ENCODE peak calls at places on chromosome 9, in seven cellular contexts. X is stomach, C is endothelial cell of umbilical vein, L is ovary, Q is heart left ventricle, W is H54, Z is Peyer's patch. G is an unnamed sample.

GRCh38 chr9:37197158-37198033 is 77.0 kb downstream of the ZCCHC7 start:
- DNase-seq in X (no peak), C (peak; percentile 82), L (no peak), Q (no peak), W (no peak), Z (peak; percentile 54), G (peak; percentile 92)

GRCh38 chr9:88628811-88629210 is 93.8 kb downstream of the NXNL2 start:
- DNase-seq in X (no peak), C (no peak), L (no peak), Q (no peak), W (no peak), Z (no peak), G (no peak)

GRCh38 chr9:86907346-86907745 is 40.0 kb downstream of the GAS1 start:
- DNase-seq in X (no peak), C (no peak), L (no peak), Q (no peak), W (no peak), Z (no peak), G (no peak)

GRCh38 chr9:36976371-36977030 is 57.6 kb downstream of the PAX5 start:
- DNase-seq in X (no peak), C (no peak), L (no peak), Q (peak; percentile 9), W (peak; percentile 68), Z (no peak), G (no peak)

GRCh38 chr9:127345566-127345965 is 51.4 kb upstream of the SLC2A8 start:
- DNase-seq in X (no peak), C (no peak), L (no peak), Q (no peak), W (no peak), Z (no peak), G (no peak)

GRCh38 chr9:16221350-16221749 is 649.1 kb downstream of the BNC2 start:
- DNase-seq in X (no peak), C (no peak), L (peak; percentile 60), Q (no peak), W (no peak), Z (no peak), G (no peak)

GRCh38 chr9:91117959-91118651 is 243.6 kb downstream of the AUH start:
- DNase-seq in X (peak; percentile 73), C (peak; percentile 32), L (peak; percentile 91), Q (peak; percentile 93), W (no peak), Z (peak; percentile 84), G (peak; percentile 15)

GRCh38 chr9:78769684-78770083 is 472.8 kb downstream of the PSAT1 start:
- DNase-seq in X (no peak), C (no peak), L (no peak), Q (no peak), W (no peak), Z (no peak), G (no peak)

GRCh38 chr9:127365461-127365860 is 31.5 kb upstream of the SLC2A8 start:
- DNase-seq in X (no peak), C (no peak), L (no peak), Q (no peak), W (no peak), Z (peak; percentile 11), G (no peak)

GRCh38 chr9:135983745-135984710 is 22.9 kb upstream of the UBAC1 start:
- DNase-seq in X (no peak), C (no peak), L (no peak), Q (no peak), W (no peak), Z (no peak), G (no peak)

GRCh38 chr9:127290666-127291065 is 26.1 kb downstream of the GARNL3 start:
- DNase-seq in X (no peak), C (no peak), L (no peak), Q (no peak), W (no peak), Z (no peak), G (no peak)

GRCh38 chr9:98837516-98837915 is 30.0 kb downstream of the GALNT12 start:
- DNase-seq in X (no peak), C (no peak), L (no peak), Q (no peak), W (no peak), Z (no peak), G (no peak)

GRCh38 chr9:98836206-98836605 is 28.7 kb downstream of the GALNT12 start:
- DNase-seq in X (no peak), C (no peak), L (no peak), Q (no peak), W (no peak), Z (no peak), G (no peak)

GRCh38 chr9:98839724-98840123 is 32.3 kb downstream of the GALNT12 start:
- DNase-seq in X (no peak), C (no peak), L (no peak), Q (no peak), W (no peak), Z (no peak), G (no peak)

GRCh38 chr9:98839166-98839565 is 31.7 kb downstream of the GALNT12 start:
- DNase-seq in X (no peak), C (no peak), L (no peak), Q (no peak), W (no peak), Z (no peak), G (no peak)

GRCh38 chr9:98838155-98838904 is 30.9 kb downstream of the GALNT12 start:
- DNase-seq in X (no peak), C (no peak), L (no peak), Q (no peak), W (no peak), Z (no peak), G (no peak)
- TF ChIP-seq POLR2A in X (no peak), C (no peak), L (no peak), Q (no peak), W (no peak), Z (no peak), G (no peak)

GRCh38 chr9:124658165-124659017 is 112.7 kb downstream of the NR6A1 start:
- DNase-seq in X (peak; percentile 59), C (peak; percentile 95), L (peak; percentile 55), Q (peak; percentile 78), W (peak; percentile 88), Z (peak; percentile 71), G (peak; percentile 90)
- TF ChIP-seq POLR2A in X (no peak), C (peak; percentile 99), L (no peak), Q (peak; percentile 62), W (peak; percentile 81), Z (no peak), G (peak; percentile 97)

GRCh38 chr9:254516-254915 is 39.9 kb downstream of the DOCK8 start:
- DNase-seq in X (no peak), C (no peak), L (no peak), Q (no peak), W (no peak), Z (no peak), G (no peak)
- TF ChIP-seq POLR2A in X (no peak), C (no peak), L (no peak), Q (no peak), W (no peak), Z (no peak), G (no peak)

GRCh38 chr9:104748359-104749031 is 1.0 kb downstream of the NIPSNAP3A start:
- DNase-seq in X (no peak), C (peak; percentile 50), L (no peak), Q (no peak), W (peak; percentile 23), Z (no peak), G (peak; percentile 73)

GRCh38 chr9:104747245-104747564 is 278 bp upstream of the NIPSNAP3A start:
- DNase-seq in X (no peak), C (no peak), L (no peak), Q (no peak), W (no peak), Z (no peak), G (no peak)

GRCh38 chr9:104746285-104746684 is 1.2 kb upstream of the NIPSNAP3A start:
- DNase-seq in X (no peak), C (no peak), L (no peak), Q (no peak), W (no peak), Z (no peak), G (no peak)

GRCh38 chr9:104746798-104747197 is 685 bp upstream of the NIPSNAP3A start:
- DNase-seq in X (no peak), C (no peak), L (no peak), Q (no peak), W (no peak), Z (no peak), G (no peak)

DNA sequence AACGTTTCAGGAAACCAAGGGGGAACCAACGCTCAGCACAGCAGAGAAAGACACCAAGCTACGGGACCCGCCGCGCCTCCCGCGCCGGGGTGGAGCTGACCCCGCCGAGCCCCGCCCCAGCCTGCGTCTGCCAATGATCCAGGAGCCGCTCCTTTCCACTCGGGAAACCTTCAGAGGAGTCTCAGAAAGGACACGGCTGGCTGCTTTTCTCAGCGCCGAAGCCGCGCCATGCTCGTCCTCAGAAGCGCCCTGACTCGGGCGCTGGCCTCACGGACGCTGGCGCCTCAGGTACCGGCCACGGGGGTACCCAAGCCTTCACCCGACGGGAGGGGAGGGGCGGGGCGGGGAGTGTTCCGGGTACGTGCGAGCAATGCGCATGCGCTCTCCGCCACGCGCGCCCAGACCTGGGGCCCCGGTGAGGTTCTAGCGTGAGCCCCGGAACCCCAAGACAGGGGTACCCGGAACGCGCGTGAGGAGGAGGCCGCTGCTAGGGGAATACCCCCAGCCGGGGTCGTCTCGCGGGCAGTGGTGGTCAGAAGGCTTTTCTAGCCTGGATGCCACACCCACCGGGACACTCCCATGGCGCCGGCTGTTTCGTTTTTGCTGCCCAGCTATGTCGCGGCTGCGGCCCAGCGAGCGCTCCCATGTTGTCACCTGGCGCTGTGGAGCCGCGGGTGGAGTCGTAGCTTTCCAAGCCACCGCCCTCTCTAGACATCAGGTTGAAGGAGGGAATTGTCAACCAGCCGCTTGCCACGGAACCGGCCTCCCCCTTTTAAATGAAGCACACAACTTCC is at the start of gene NIPSNAP3A:
- DNase-seq in X (peak; percentile 88), C (peak; percentile 84), L (peak; percentile 90), Q (peak; percentile 94), W (peak; percentile 81), Z (peak; percentile 95), G (peak; percentile 92)
- TF ChIP-seq POLR2A in X (no peak), C (peak; percentile 79), L (peak; percentile 25), Q (peak; percentile 60), W (peak; percentile 57), Z (peak; percentile 32), G (peak; percentile 84)

GRCh38 chr9:137583957-137584356 is 5.2 kb upstream of the DPH7 start:
- DNase-seq in X (no peak), C (no peak), L (no peak), Q (no peak), W (no peak), Z (no peak), G (no peak)

GRCh38 chr9:137588311-137588710 is 2.0 kb downstream of the ZMYND19 start:
- DNase-seq in X (no peak), C (no peak), L (no peak), Q (no peak), W (no peak), Z (no peak), G (no peak)

GRCh38 chr9:137589441-137590122 is 730 bp downstream of the ZMYND19 start:
- DNase-seq in X (no peak), C (peak; percentile 36), L (no peak), Q (no peak), W (no peak), Z (no peak), G (peak; percentile 65)

GRCh38 chr9:137588891-137589290 is 1.4 kb downstream of the ZMYND19 start:
- DNase-seq in X (no peak), C (no peak), L (no peak), Q (no peak), W (no peak), Z (no peak), G (no peak)

DNA sequence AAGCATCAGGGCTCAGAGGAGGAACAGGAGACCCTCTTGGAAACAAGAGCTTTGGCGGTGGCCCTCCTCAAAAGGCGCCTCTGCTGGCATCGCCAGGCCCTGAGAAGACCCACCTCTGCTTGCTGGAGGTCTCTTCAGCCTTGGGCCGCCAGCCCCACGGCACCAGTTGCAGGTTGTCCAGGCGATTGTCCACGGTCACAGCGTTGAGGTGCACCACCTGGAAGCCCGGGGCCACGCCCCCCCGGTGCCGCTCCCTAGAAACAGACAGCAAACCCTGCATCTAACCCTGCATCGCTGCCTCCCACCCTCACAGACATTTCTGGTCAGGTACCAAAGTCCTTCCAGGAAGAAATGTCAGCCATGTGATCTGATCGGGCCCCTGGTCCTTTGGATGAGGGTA is 3.5 kb downstream of the ZMYND19 start:
- DNase-seq in X (no peak), C (no peak), L (no peak), Q (no peak), W (no peak), Z (no peak), G (no peak)
- TF ChIP-seq POLR2A in X (no peak), C (no peak), L (no peak), Q (no peak), W (no peak), Z (no peak), G (no peak)

G was measured in erythroblast.